ENCODE peak calls at places on chromosome 5, in ten cellular contexts. U is adrenal gland; B is naive thymus-derived CD4-positive, alpha-beta T cell; N is OCI-LY7; Q is neural progenitor cell; C is SJSA1; R is dorsolateral prefrontal cortex; D is fibroblast of lung; L is lower lobe of right lung; F is GM23338. K is an unnamed sample.

GRCh38 chr5:171444582-171444981 is 25.1 kb downstream of the FGF18 start:
- DNase-seq in D (no peak), U (no peak), F (no peak), C (no peak), Q (no peak), B (no peak), R (no peak), N (no peak), L (no peak), K (no peak)

GRCh38 chr5:77076961-77077820 is 9.9 kb downstream of the ZBED3 start:
- DNase-seq in Q (peak), C (no peak), U (peak), D (peak), B (peak), N (peak), L (peak), F (peak), R (peak), K (peak)

GRCh38 chr5:65299841-65300240 is 181.9 kb downstream of the ADAMTS6 start:
- DNase-seq in B (no peak), D (peak), R (no peak), C (no peak), F (no peak), L (no peak), U (no peak), N (no peak), Q (no peak), K (peak)

GRCh38 chr5:147490989-147491388 is 18.9 kb downstream of the DPYSL3 start:
- DNase-seq in R (no peak), N (no peak), L (no peak), Q (peak), F (peak), D (no peak), U (no peak), C (no peak), B (no peak), K (no peak)

GRCh38 chr5:159916841-159917761 is 819 bp downstream of the ADRA1B start:
- DNase-seq in C (no peak), D (no peak), U (no peak), R (no peak), L (no peak), B (no peak), N (no peak), F (no peak), Q (peak), K (no peak)

GRCh38 chr5:112208699-112209615 is 210.1 kb downstream of the EPB41L4A start:
- DNase-seq in D (no peak), U (no peak), N (no peak), L (no peak), B (no peak), F (no peak), R (no peak), Q (no peak), C (no peak), K (no peak)

GRCh38 chr5:92309336-92309991 is 926.3 kb upstream of the ARRDC3 start:
- DNase-seq in Q (peak), B (no peak), L (no peak), R (no peak), C (no peak), N (peak), F (peak), U (no peak), D (peak), K (peak)

GRCh38 chr5:73201547-73202513 is 28.8 kb downstream of the TMEM174 start:
- DNase-seq in C (peak), U (peak), N (peak), D (peak), B (peak), L (peak), Q (peak), R (peak), F (peak), K (peak)

GRCh38 chr5:134059758-134060495 is 54.6 kb upstream of the TCF7 start:
- DNase-seq in B (no peak), F (no peak), Q (no peak), R (no peak), N (no peak), U (no peak), L (no peak), C (no peak), D (no peak), K (no peak)

GRCh38 chr5:103962023-103962422 is 399.4 kb upstream of the NUDT12 start:
- DNase-seq in B (no peak), L (no peak), R (no peak), Q (no peak), F (no peak), D (no peak), C (no peak), U (no peak), N (no peak), K (no peak)

GRCh38 chr5:146068136-146068717 is 37.1 kb downstream of the PLAC8L1 start:
- DNase-seq in F (no peak), C (no peak), D (no peak), B (no peak), R (no peak), L (no peak), Q (no peak), U (no peak), N (no peak), K (no peak)

GRCh38 chr5:124064956-124065355 is 553.0 kb downstream of the CSNK1G3 start:
- DNase-seq in F (no peak), U (no peak), D (no peak), B (no peak), C (no peak), N (no peak), Q (no peak), R (no peak), L (no peak), K (no peak)

GRCh38 chr5:84242286-84242685 is 142.4 kb downstream of the EDIL3 start:
- DNase-seq in L (no peak), R (no peak), N (no peak), F (no peak), C (no peak), U (no peak), D (peak), Q (no peak), B (no peak), K (peak)

GRCh38 chr5:117266237-117266725 is 691.7 kb upstream of the SEMA6A start:
- DNase-seq in U (peak), R (no peak), C (no peak), F (no peak), L (no peak), Q (no peak), D (peak), B (no peak), N (no peak), K (peak)

GRCh38 chr5:78771260-78772240 is 123.0 kb upstream of the LHFPL2 start:
- DNase-seq in C (no peak), F (no peak), Q (no peak), N (peak), D (no peak), U (no peak), B (peak), R (no peak), L (peak), K (no peak)

GRCh38 chr5:15601274-15601673 is 101.3 kb downstream of the FBXL7 start:
- DNase-seq in N (no peak), R (no peak), Q (no peak), F (peak), B (no peak), L (no peak), C (no peak), U (no peak), D (peak), K (no peak)

GRCh38 chr5:61625682-61626620 is 293.9 kb downstream of the ZSWIM6 start:
- DNase-seq in N (no peak), Q (peak), F (peak), C (no peak), D (peak), R (peak), B (peak), U (peak), L (peak), K (no peak)

GRCh38 chr5:172164773-172165212 is 23.2 kb downstream of the STK10 start:
- DNase-seq in R (peak), B (no peak), D (peak), Q (no peak), U (peak), N (no peak), F (no peak), L (no peak), C (no peak), K (no peak)

GRCh38 chr5:123035950-123036390 is 555 bp downstream of the PPIC start:
- DNase-seq in D (peak), N (no peak), R (no peak), L (peak), U (no peak), B (no peak), C (peak), F (peak), Q (peak), K (peak)

GRCh38 chr5:61280205-61280604 is 51.9 kb upstream of the ZSWIM6 start:
- DNase-seq in B (peak), N (no peak), C (no peak), R (no peak), L (no peak), D (peak), F (no peak), U (no peak), Q (no peak), K (peak)

GRCh38 chr5:75509956-75510355 is 1.5 kb downstream of the CERT1 start:
- DNase-seq in B (no peak), U (no peak), L (peak), F (no peak), R (no peak), D (peak), C (no peak), Q (peak), N (no peak), K (peak)

GRCh38 chr5:57102189-57102904 is 71.5 kb upstream of the GPBP1 start:
- DNase-seq in Q (no peak), B (no peak), U (no peak), F (no peak), R (no peak), D (no peak), C (no peak), N (no peak), L (no peak), K (no peak)

GRCh38 chr5:159092288-159092687 is 7.4 kb downstream of the EBF1 start:
- DNase-seq in F (no peak), U (no peak), N (no peak), B (no peak), R (no peak), C (no peak), Q (no peak), D (no peak), L (no peak), K (no peak)

GRCh38 chr5:75412111-75412990 is 75.3 kb downstream of the HMGCR start:
- DNase-seq in U (no peak), R (no peak), N (no peak), B (no peak), D (peak), Q (no peak), F (peak), C (no peak), L (no peak), K (no peak)

GRCh38 chr5:42268630-42269029 is 154.6 kb upstream of the GHR start:
- DNase-seq in U (no peak), B (no peak), F (no peak), L (no peak), N (no peak), D (peak), Q (no peak), R (no peak), C (no peak), K (peak)

GRCh38 chr5:68450245-68450852 is 234.8 kb downstream of the PIK3R1 start:
- DNase-seq in Q (no peak), U (no peak), F (no peak), L (no peak), D (peak), N (no peak), R (no peak), B (no peak), C (no peak), K (no peak)

DNA sequence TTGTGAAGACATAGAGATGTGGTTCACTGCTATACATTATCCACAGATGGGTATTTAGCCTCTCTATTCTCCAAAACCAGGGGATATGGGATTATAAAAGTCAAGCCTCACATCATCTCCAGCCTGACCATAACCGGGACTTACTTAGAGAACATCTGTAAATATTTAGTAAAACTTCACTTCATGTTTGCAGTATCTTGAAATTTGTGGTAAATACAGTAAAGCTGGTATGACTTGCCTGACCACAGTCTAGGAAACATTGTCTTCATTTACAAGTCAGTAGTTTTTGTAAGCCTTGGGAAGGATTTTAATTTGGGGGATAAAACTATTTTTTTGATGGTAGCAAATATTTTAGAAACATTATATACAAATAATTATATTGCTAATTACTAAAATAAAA is 64.2 kb downstream of the MAST4 start:
- DNase-seq in B (no peak), N (no peak), D (peak), F (no peak), C (no peak), L (no peak), Q (no peak), R (no peak), U (no peak), K (no peak)
- H3K27ac ChIP-seq in B (no peak), N (no peak), D (no peak), F (no peak), C (no peak), L (no peak), Q (no peak), R (no peak), U (no peak), K (no peak)

GRCh38 chr5:2752059-2752874 is 790 bp upstream of the IRX2 start:
- DNase-seq in B (no peak), Q (peak), N (no peak), C (peak), F (peak), U (no peak), R (no peak), L (peak), D (no peak), K (no peak)
- H3K4me3 ChIP-seq in B (no peak), Q (peak), N (no peak), C (peak), F (peak), U (peak), R (peak), L (peak), D (peak), K (no peak)

GRCh38 chr5:88660947-88661869 is 221.8 kb downstream of the MEF2C start:
- DNase-seq in R (peak), B (no peak), D (peak), N (peak), C (peak), F (peak), Q (peak), L (no peak), U (peak), K (peak)

GRCh38 chr5:88660326-88660946 is 222.5 kb downstream of the MEF2C start:
- DNase-seq in Q (peak), L (no peak), F (peak), C (peak), R (no peak), D (no peak), B (no peak), N (peak), U (peak), K (no peak)

GRCh38 chr5:88662801-88663360 is 220.1 kb downstream of the MEF2C start:
- DNase-seq in B (no peak), F (no peak), N (no peak), C (no peak), Q (no peak), U (no peak), R (no peak), D (no peak), L (no peak), K (no peak)

GRCh38 chr5:88663793-88664216 is 219.2 kb downstream of the MEF2C start:
- DNase-seq in B (no peak), N (no peak), R (no peak), Q (peak), C (no peak), D (no peak), U (no peak), F (peak), L (no peak), K (no peak)

GRCh38 chr5:88661870-88662207 is 221.1 kb downstream of the MEF2C start:
- DNase-seq in N (no peak), Q (no peak), B (no peak), C (no peak), D (no peak), R (no peak), L (no peak), F (no peak), U (no peak), K (no peak)
- H3K27ac ChIP-seq in N (no peak), Q (no peak), B (no peak), C (peak), D (no peak), R (peak), L (no peak), F (no peak), U (no peak), K (no peak)

GRCh38 chr5:39520232-39520572 is 95.4 kb upstream of the DAB2 start:
- DNase-seq in D (peak), U (no peak), R (no peak), Q (no peak), B (no peak), L (no peak), N (no peak), C (peak), F (no peak), K (peak)
- H3K4me3 ChIP-seq in D (no peak), U (no peak), R (no peak), Q (no peak), B (no peak), L (no peak), N (no peak), C (peak), F (no peak), K (no peak)

GRCh38 chr5:14528926-14529325 is 52.7 kb upstream of the OTULINL start:
- DNase-seq in D (no peak), N (no peak), R (no peak), Q (no peak), B (no peak), F (no peak), U (no peak), C (peak), L (no peak), K (no peak)
- H3K27ac ChIP-seq in D (no peak), N (no peak), R (no peak), Q (no peak), B (no peak), F (no peak), U (no peak), C (no peak), L (no peak), K (no peak)

GRCh38 chr5:169634606-169635005 is 2.5 kb upstream of the DOCK2 start:
- DNase-seq in Q (no peak), D (no peak), C (no peak), B (no peak), L (no peak), N (no peak), U (no peak), R (no peak), F (no peak), K (no peak)

GRCh38 chr5:169635933-169636332 is 1.1 kb upstream of the DOCK2 start:
- DNase-seq in F (no peak), L (no peak), D (no peak), Q (no peak), B (no peak), U (no peak), R (no peak), C (no peak), N (no peak), K (no peak)

GRCh38 chr5:169637085-169637855 is at the start of gene DOCK2:
- DNase-seq in R (no peak), Q (peak), L (peak), C (peak), U (peak), B (peak), N (peak), F (peak), D (no peak), K (no peak)

GRCh38 chr5:169637856-169638190 is 748 bp downstream of the DOCK2 start:
- DNase-seq in C (no peak), Q (no peak), F (no peak), R (no peak), N (peak), U (no peak), L (peak), B (peak), D (no peak), K (no peak)

GRCh38 chr5:169636477-169637084 is 494 bp upstream of the DOCK2 start:
- DNase-seq in N (no peak), C (no peak), U (no peak), F (peak), Q (no peak), L (no peak), D (no peak), R (no peak), B (no peak), K (no peak)
- H3K4me3 ChIP-seq in N (peak), C (no peak), U (peak), F (peak), Q (peak), L (peak), D (peak), R (peak), B (peak), K (peak)

K was measured in brain microvascular endothelial cell.